ENCODE peak calls at places on chromosomes 4 and X, in seven cellular contexts. H, I, R, X, B, M and U are unnamed samples.

GRCh38 chr4:154328030-154328429 is 163.6 kb downstream of the DCHS2 start:
- DNase-seq in M (no peak), B (no peak), I (no peak), X (no peak), R (no peak), H (no peak), U (no peak)

GRCh38 chrX:24961809-24962208 is 54.0 kb downstream of the ARX start:
- DNase-seq in X (no peak), B (no peak), I (no peak), R (no peak), H (no peak), M (no peak), U (no peak)

GRCh38 chrX:38332505-38332904 is 5.2 kb upstream of the RPGR start:
- DNase-seq in I (no peak), B (no peak), X (no peak), H (no peak), M (no peak), R (no peak), U (no peak)

GRCh38 chr4:26459756-26460530 is 30.3 kb downstream of the CCKAR start:
- DNase-seq in B (no peak), M (peak), X (no peak), R (no peak), I (no peak), H (no peak), U (no peak)

GRCh38 chr4:4533461-4534169 is 8.2 kb downstream of the STX18 start:
- DNase-seq in M (no peak), R (no peak), H (no peak), I (no peak), X (no peak), B (no peak), U (no peak)

GRCh38 chr4:121668368-121669162 is 28.2 kb downstream of the ANXA5 start:
- DNase-seq in I (no peak), M (peak), X (no peak), B (no peak), R (no peak), H (no peak), U (peak)

GRCh38 chr4:182648766-182649165 is 268.4 kb downstream of the DCTD start:
- DNase-seq in B (no peak), I (no peak), H (no peak), X (no peak), M (no peak), R (no peak), U (peak)

GRCh38 chrX:71053217-71053621 is 14.9 kb downstream of the SNX12 start:
- DNase-seq in M (no peak), B (no peak), H (no peak), R (peak), X (no peak), I (no peak), U (no peak)

GRCh38 chr4:144578681-144579080 is 67.3 kb upstream of the HHIP start:
- DNase-seq in M (peak), R (no peak), X (no peak), B (no peak), H (no peak), I (no peak), U (peak)

GRCh38 chr4:186701273-186701672 is 22.4 kb downstream of the FAT1 start:
- DNase-seq in R (peak), M (peak), I (peak), H (peak), X (no peak), B (peak), U (peak)

GRCh38 chr4:33940281-33940680 is 2304.0 kb downstream of the ARAP2 start:
- DNase-seq in H (no peak), I (no peak), X (no peak), M (no peak), B (no peak), R (no peak), U (peak)

GRCh38 chr4:9979101-9979815 is 42.0 kb downstream of the SLC2A9 start:
- DNase-seq in R (no peak), I (peak), M (no peak), B (no peak), H (no peak), X (no peak), U (no peak)

GRCh38 chr4:147201016-147201415 is 255.4 kb upstream of the TTC29 start:
- DNase-seq in B (no peak), I (no peak), X (no peak), M (peak), H (no peak), R (no peak), U (no peak)

GRCh38 chrX:4380710-4381109 is 667.3 kb upstream of the PRKX start:
- DNase-seq in B (no peak), M (no peak), X (no peak), H (no peak), R (no peak), I (no peak), U (no peak)

GRCh38 chr4:67770422-67770821 is 16.2 kb upstream of the GNRHR start:
- DNase-seq in B (no peak), M (no peak), I (no peak), H (no peak), R (no peak), X (no peak), U (no peak)

GRCh38 chr4:148076964-148077363 is 345.1 kb downstream of the ARHGAP10 start:
- DNase-seq in B (no peak), R (no peak), X (no peak), I (no peak), H (no peak), M (peak), U (no peak)

GRCh38 chr4:10460313-10461047 is 3.3 kb upstream of the ZNF518B start:
- DNase-seq in I (no peak), H (no peak), R (no peak), M (no peak), B (no peak), X (no peak), U (no peak)

GRCh38 chr4:159016527-159017137 is 86.2 kb upstream of the RAPGEF2 start:
- DNase-seq in R (peak), B (peak), X (no peak), M (peak), H (no peak), I (no peak), U (peak)

GRCh38 chr4:89001647-89002518 is 55.1 kb downstream of the FAM13A start:
- DNase-seq in M (no peak), H (no peak), X (no peak), B (no peak), R (peak), I (no peak), U (no peak)

GRCh38 chr4:75904086-75904485 is 1.8 kb upstream of the PPEF2 start:
- DNase-seq in R (no peak), M (no peak), X (no peak), H (no peak), I (no peak), B (no peak), U (no peak)

GRCh38 chr4:2796261-2797187 is 3.6 kb downstream of the SH3BP2 start:
- DNase-seq in I (no peak), B (peak), M (peak), R (no peak), X (peak), H (peak), U (no peak)
- TF ChIP-seq CTCF in I (no peak), B (no peak), M (no peak), R (no peak), X (no peak), H (no peak), U (no peak)

GRCh38 chr4:41361831-41362646 is 105.3 kb downstream of the UCHL1 start:
- DNase-seq in M (no peak), H (no peak), I (no peak), X (no peak), R (no peak), B (no peak), U (no peak)

GRCh38 chr4:41365726-41366125 is 109.0 kb downstream of the UCHL1 start:
- DNase-seq in H (no peak), X (no peak), I (no peak), R (no peak), M (no peak), B (no peak), U (no peak)

GRCh38 chr4:41364871-41365270 is 108.1 kb downstream of the UCHL1 start:
- DNase-seq in I (no peak), R (no peak), B (no peak), M (no peak), H (no peak), X (no peak), U (no peak)

GRCh38 chr4:41362647-41363383 is 106.1 kb downstream of the UCHL1 start:
- DNase-seq in H (no peak), I (no peak), R (no peak), B (no peak), M (no peak), X (no peak), U (no peak)

DNA sequence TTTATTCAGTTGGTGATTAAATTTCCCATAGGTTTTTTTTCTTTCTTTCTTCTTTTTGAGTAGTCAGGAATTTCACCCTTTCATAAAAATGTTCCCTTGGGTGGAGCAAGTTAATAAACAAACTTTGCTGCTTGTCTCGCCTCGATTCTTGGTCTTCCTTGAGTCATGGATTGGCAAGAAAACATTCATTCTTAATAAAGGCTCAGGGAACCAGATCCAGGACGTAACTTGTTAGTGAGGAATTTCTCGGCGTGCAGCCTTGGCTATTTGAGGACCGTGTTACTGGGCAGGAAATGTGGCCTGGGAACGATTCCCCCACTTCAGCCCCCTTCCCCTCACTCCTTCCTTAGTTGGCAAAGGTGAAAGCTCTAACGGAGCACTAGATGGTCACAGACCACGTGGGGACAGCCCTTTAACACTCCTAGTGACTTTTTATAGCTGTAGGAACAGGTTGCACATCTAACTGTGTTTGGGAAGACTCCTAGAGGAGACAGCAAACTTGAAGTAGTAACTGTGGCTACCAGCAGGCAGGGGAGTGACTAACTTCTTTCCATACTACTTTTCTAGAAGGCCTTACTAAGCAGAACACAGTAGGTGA is 106.8 kb downstream of the UCHL1 start:
- DNase-seq in B (no peak), R (no peak), M (peak), I (peak), H (no peak), X (no peak), U (peak)
- H3K4me3 ChIP-seq in B (no peak), R (no peak), M (no peak), I (peak), H (peak), X (peak), U (no peak)

GRCh38 chr4:41236508-41236907 is 20.2 kb upstream of the UCHL1 start:
- DNase-seq in H (no peak), R (no peak), M (no peak), I (no peak), B (no peak), X (no peak), U (no peak)

GRCh38 chr4:41236046-41236445 is 20.7 kb upstream of the UCHL1 start:
- DNase-seq in M (no peak), I (no peak), H (no peak), B (no peak), R (no peak), X (no peak), U (no peak)

GRCh38 chr4:41234424-41234823 is 20.1 kb upstream of the APBB2 start:
- DNase-seq in H (no peak), I (no peak), B (no peak), X (no peak), M (no peak), R (no peak), U (no peak)

DNA sequence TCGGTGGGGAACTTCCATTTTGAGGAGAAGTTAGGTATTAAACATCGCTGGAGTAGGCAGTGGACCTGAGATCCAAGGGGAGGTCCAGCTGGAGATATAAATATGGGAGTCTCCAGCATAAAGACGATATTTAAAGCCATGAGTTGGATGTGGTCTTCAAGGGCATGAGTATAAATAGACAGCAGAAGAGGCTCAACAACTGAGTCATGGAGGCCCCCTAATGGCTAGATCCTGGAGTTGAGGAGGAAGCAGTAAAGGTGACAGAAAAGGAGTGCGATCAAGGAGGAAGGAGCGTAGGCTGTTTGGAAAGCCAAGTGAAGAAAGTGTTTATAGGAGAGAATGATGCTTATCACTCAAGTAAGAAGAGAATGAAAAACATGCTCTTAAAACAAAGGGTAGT is 18.1 kb upstream of the APBB2 start:
- DNase-seq in I (no peak), B (no peak), X (no peak), H (no peak), M (no peak), R (no peak), U (no peak)
- TF ChIP-seq CTCF in I (no peak), B (no peak), X (peak), H (no peak), M (no peak), R (peak), U (peak)

DNA sequence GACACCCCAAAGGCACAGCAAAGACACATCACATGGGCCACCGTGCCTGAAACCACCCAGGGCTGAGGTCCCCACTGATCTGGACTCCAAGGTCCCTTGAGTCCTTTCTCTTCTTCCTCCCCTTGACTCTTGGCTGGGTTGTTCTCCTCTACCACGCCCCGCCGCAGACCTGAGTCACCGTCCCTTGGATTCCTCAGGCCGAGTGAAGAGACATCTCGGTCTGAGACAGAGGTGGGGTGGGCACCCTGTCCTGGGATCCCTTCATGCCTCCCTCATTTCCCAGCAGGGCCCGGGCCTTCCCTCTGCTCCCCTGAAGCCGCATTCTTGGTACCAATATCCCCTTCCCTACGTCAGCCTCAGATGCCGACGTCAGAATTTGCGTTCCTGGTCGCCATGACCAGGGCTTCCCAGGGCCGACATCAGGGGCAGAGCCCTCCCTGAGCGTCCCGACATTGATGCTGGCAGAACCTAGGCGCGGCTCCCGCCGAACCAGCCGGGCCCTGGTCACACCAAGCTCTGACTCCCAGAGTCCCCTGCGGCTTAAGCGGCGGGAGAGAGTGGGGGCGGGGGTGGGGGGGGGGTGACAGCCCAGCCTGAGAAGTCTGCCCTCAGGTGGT is 498 bp downstream of the MAGEA10 start:
- DNase-seq in R (no peak), X (no peak), M (no peak), I (no peak), B (no peak), H (no peak), U (no peak)
- H3K4me3 ChIP-seq in R (no peak), X (no peak), M (no peak), I (no peak), B (no peak), H (no peak), U (no peak)

DNA sequence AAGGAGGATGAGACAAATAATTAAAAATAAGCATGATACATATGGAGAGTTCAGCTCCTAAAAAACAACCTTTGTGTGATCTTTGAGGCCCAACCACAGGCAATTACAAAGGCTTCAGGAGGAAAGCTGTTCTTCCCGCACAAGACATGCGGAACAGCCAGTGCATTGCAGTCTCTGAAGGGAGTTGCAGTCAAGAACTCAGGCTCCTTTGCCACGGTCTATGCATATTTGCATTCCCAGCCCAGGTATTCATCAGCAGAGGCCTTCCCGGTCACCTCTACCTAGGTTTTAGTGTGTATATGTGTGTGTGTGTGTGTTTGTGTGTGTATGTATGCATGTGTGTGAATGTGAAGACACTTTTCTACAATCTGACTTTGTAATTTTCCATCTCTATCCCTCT is 600.6 kb upstream of the PCDH10 start:
- DNase-seq in B (no peak), X (no peak), R (no peak), H (no peak), M (no peak), I (no peak), U (no peak)
- TF ChIP-seq CTCF in B (no peak), X (no peak), R (no peak), H (no peak), M (no peak), I (no peak), U (no peak)

GRCh38 chr4:41727861-41728570 is 20.5 kb downstream of the PHOX2B start:
- DNase-seq in H (no peak), M (no peak), I (no peak), B (no peak), R (no peak), X (no peak), U (no peak)
- H3K4me3 ChIP-seq in H (no peak), M (no peak), I (no peak), B (no peak), R (no peak), X (no peak), U (no peak)

GRCh38 chr4:102808009-102808408 is 19.3 kb downstream of the UBE2D3 start:
- DNase-seq in I (no peak), B (no peak), M (no peak), H (no peak), X (no peak), R (no peak), U (no peak)

GRCh38 chr4:102807345-102807744 is 20.0 kb downstream of the UBE2D3 start:
- DNase-seq in X (no peak), H (no peak), R (no peak), B (no peak), I (no peak), M (no peak), U (no peak)

GRCh38 chr4:102809190-102809589 is 18.2 kb downstream of the UBE2D3 start:
- DNase-seq in H (no peak), I (no peak), M (no peak), R (no peak), X (no peak), B (no peak), U (peak)

DNA sequence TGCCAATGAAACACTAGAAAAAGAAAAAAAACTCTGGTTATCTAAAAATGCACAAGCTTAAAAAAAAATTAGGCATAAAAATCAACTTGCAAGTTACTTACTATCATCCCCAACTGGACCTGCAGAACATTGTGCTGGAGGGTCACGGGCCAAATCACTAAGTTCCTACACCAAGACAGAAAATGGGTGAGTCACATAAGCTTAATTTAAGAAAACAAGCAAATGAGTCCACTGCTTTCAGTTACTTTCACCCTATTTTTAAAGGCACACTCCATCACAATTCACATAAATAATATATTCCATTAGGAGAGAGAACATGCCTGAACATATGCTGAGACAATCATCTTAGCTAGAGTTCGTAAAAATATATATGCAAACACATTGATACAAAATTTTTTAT is 17.7 kb downstream of the UBE2D3 start:
- DNase-seq in X (no peak), I (no peak), B (no peak), R (no peak), M (peak), H (no peak), U (no peak)
- TF ChIP-seq CTCF in X (no peak), I (no peak), B (no peak), R (no peak), M (no peak), H (no peak), U (no peak)